ENCODE peak calls at places on chromosomes 7 and 10, in nine cellular contexts. S is lower lobe of right lung, H is cardiac muscle cell, J is body of pancreas, D is ascending aorta, T is RWPE2, R is spleen, N is astrocyte, U is GM23338. B is an unnamed sample. For H3K4me1, the result is how much of the 10 kb centered on the place peaks cover.

GRCh38 chr7:128838981-128839731 is 8.9 kb downstream of the FLNC start:
- DNase-seq in N (no peak), H (no peak), J (peak), U (no peak), D (no peak), R (no peak), S (no peak), T (no peak), B (no peak)

GRCh38 chr7:97013025-97013424 is 7.7 kb downstream of the DLX6 start:
- DNase-seq in H (no peak), N (no peak), D (no peak), T (no peak), J (no peak), S (no peak), U (peak), R (no peak), B (no peak)

GRCh38 chr10:31055573-31056251 is 24.0 kb upstream of the ZNF438 start:
- DNase-seq in D (no peak), H (no peak), S (no peak), R (no peak), J (no peak), N (no peak), T (no peak), U (no peak), B (peak)

GRCh38 chr10:130022501-130023299 is 58.6 kb upstream of the EBF3 start:
- DNase-seq in T (no peak), R (peak), N (peak), J (no peak), H (peak), D (no peak), U (no peak), S (no peak), B (no peak)

GRCh38 chr7:155378580-155378934 is 79.4 kb upstream of the EN2 start:
- DNase-seq in D (no peak), T (no peak), H (no peak), N (no peak), R (no peak), J (no peak), S (no peak), U (no peak), B (peak)

GRCh38 chr10:116827214-116827671 is 22.1 kb upstream of the ENO4 start:
- DNase-seq in R (no peak), D (no peak), U (peak), S (no peak), H (no peak), T (no peak), J (no peak), N (no peak), B (no peak)

GRCh38 chr7:47757946-47758371 is 176.0 kb upstream of the TNS3 start:
- DNase-seq in S (peak), N (peak), J (peak), D (peak), H (peak), U (no peak), R (no peak), T (no peak), B (no peak)

GRCh38 chr7:98216941-98217622 is 5.8 kb downstream of the BHLHA15 start:
- DNase-seq in D (no peak), T (no peak), H (no peak), U (no peak), N (no peak), R (peak), S (peak), J (peak), B (peak)

GRCh38 chr7:155532792-155533119 is 13.6 kb downstream of the CNPY1 start:
- DNase-seq in H (no peak), T (peak), D (peak), U (no peak), S (no peak), N (no peak), R (peak), J (no peak), B (no peak)

GRCh38 chr10:99203310-99203709 is 32.3 kb downstream of the HPSE2 start:
- DNase-seq in J (no peak), T (no peak), D (no peak), R (no peak), U (no peak), N (no peak), H (no peak), S (no peak), B (no peak)

GRCh38 chr10:12509016-12509793 is 159.9 kb downstream of the CAMK1D start:
- DNase-seq in N (no peak), T (no peak), D (peak), S (no peak), J (no peak), H (no peak), U (no peak), R (no peak), B (no peak)

GRCh38 chr7:55573526-55573925 is 1.2 kb upstream of the VOPP1 start:
- DNase-seq in U (no peak), D (no peak), H (peak), T (no peak), N (peak), J (no peak), R (no peak), S (no peak), B (no peak)

GRCh38 chr7:18402488-18403183 is 92.9 kb upstream of the HDAC9 start:
- DNase-seq in D (no peak), N (peak), T (no peak), U (no peak), H (peak), R (no peak), S (no peak), J (no peak), B (no peak)

GRCh38 chr10:115969591-115969990 is 303.4 kb downstream of the GFRA1 start:
- DNase-seq in H (no peak), D (no peak), S (no peak), N (no peak), T (no peak), J (no peak), U (no peak), R (no peak), B (no peak)

GRCh38 chr10:26384600-26384999 is 53.5 kb upstream of the APBB1IP start:
- DNase-seq in S (no peak), T (no peak), J (no peak), D (no peak), N (no peak), U (no peak), H (no peak), R (no peak), B (no peak)

GRCh38 chr10:72308320-72308987 is 34.7 kb downstream of the DDIT4 start:
- DNase-seq in S (no peak), T (no peak), D (no peak), J (peak), N (peak), U (no peak), R (peak), H (peak), B (no peak)

GRCh38 chr7:55438765-55439525 is 73.8 kb downstream of the LANCL2 start:
- DNase-seq in U (no peak), R (no peak), T (no peak), J (peak), D (no peak), N (peak), H (no peak), S (no peak), B (peak)

GRCh38 chr10:46527241-46527811 is 29.1 kb downstream of the GPRIN2 start:
- DNase-seq in S (peak), U (no peak), D (peak), H (no peak), R (peak), N (no peak), T (peak), J (no peak), B (peak)

GRCh38 chr10:104345941-104346340 is 7.7 kb upstream of the ITPRIP start:
- DNase-seq in J (no peak), N (no peak), R (no peak), T (no peak), U (no peak), S (no peak), H (no peak), D (no peak), B (no peak)

GRCh38 chr7:69845721-69846495 is 247.6 kb downstream of the AUTS2 start:
- DNase-seq in T (no peak), S (no peak), N (peak), H (no peak), U (no peak), D (no peak), J (no peak), R (no peak), B (no peak)

GRCh38 chr7:92034116-92034515 is 93.5 kb downstream of the AKAP9 start:
- DNase-seq in H (peak), T (no peak), J (no peak), R (no peak), N (no peak), S (no peak), D (no peak), U (no peak), B (no peak)

GRCh38 chr7:14340415-14341079 is 351.1 kb upstream of the ETV1 start:
- DNase-seq in R (no peak), U (peak), S (no peak), N (no peak), T (no peak), D (no peak), J (no peak), H (no peak), B (no peak)

GRCh38 chr10:47260505-47261111 is 39.4 kb upstream of the GDF10 start:
- DNase-seq in U (no peak), N (no peak), H (peak), S (no peak), R (peak), J (no peak), T (no peak), D (peak), B (no peak)

GRCh38 chr10:11145498-11145855 is 127.8 kb downstream of the CELF2 start:
- DNase-seq in R (peak), D (no peak), T (no peak), U (no peak), H (peak), S (peak), J (peak), N (no peak), B (peak)

GRCh38 chr7:50317697-50318640 is 13.5 kb downstream of the IKZF1 start:
- DNase-seq in J (no peak), R (peak), T (no peak), H (no peak), D (no peak), S (no peak), U (no peak), N (no peak), B (no peak)

GRCh38 chr10:69101451-69102095 is 13.7 kb downstream of the SRGN start:
- DNase-seq in T (no peak), J (no peak), U (no peak), R (no peak), N (peak), S (no peak), D (no peak), H (peak), B (peak)

GRCh38 chr7:43942997-43943701 is 16.9 kb downstream of the UBE2D4 start:
- DNase-seq in J (peak), R (no peak), U (peak), N (no peak), T (no peak), D (no peak), S (no peak), H (no peak), B (no peak)

GRCh38 chr7:88312061-88312663 is 5.5 kb upstream of the STEAP4 start:
- DNase-seq in U (no peak), J (peak), N (peak), S (no peak), H (peak), T (no peak), R (no peak), D (peak), B (no peak)

GRCh38 chr7:88315532-88315931 is 8.8 kb upstream of the STEAP4 start:
- DNase-seq in D (no peak), J (no peak), S (no peak), R (no peak), U (no peak), N (no peak), H (no peak), T (no peak), B (no peak)

GRCh38 chr7:88310950-88311674 is 4.4 kb upstream of the STEAP4 start:
- DNase-seq in U (no peak), J (no peak), R (no peak), N (no peak), T (no peak), D (no peak), S (no peak), H (no peak), B (no peak)

GRCh38 chr7:88311675-88312036 is 5.0 kb upstream of the STEAP4 start:
- DNase-seq in H (peak), S (no peak), R (no peak), N (peak), D (no peak), J (no peak), T (no peak), U (no peak), B (no peak)

GRCh38 chr7:88314092-88314491 is 7.4 kb upstream of the STEAP4 start:
- DNase-seq in D (no peak), U (no peak), T (no peak), N (no peak), R (no peak), H (no peak), J (no peak), S (no peak), B (no peak)
- H3K4me1 ChIP-seq in D (under half), U (under half), T (under half), N (under half), R (under half), H (under half), J (under half), S (under half), B (under half)

GRCh38 chr7:6556196-6556595 is 4.9 kb upstream of the GRID2IP start:
- DNase-seq in J (peak), H (no peak), N (no peak), S (no peak), D (no peak), U (peak), R (no peak), T (no peak), B (no peak)
- TF ChIP-seq CTCF in J (no peak), H (no peak), N (no peak), S (peak), D (no peak), U (peak), R (no peak), T (peak), B (no peak)

DNA sequence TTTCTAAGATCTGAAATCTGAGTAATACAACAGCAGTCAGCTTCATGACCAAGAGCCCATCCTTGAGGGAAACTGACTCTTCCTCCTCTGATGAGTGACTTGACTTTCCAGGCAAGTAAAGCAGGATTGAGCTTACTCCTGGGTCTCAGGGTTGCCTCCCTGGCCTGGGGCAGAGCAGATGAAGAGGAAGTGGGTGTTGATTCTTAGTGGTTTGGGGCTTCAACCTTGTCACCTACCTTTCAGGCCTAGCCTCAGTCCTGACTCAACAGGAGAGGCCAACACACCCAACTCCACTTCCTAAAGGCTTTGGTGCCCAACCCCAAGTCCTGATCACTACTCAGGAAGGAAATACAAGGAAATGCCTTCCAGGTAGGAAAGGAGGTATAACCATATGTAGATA is 54.1 kb downstream of the KCNMA1 start:
- DNase-seq in S (no peak), T (no peak), U (no peak), R (peak), N (no peak), D (no peak), H (no peak), J (no peak), B (no peak)
- H3K27ac ChIP-seq in S (no peak), T (peak), U (no peak), R (no peak), N (no peak), D (peak), H (no peak), J (no peak), B (no peak)

GRCh38 chr7:17300012-17300411 is 1.6 kb downstream of the AHR start:
- DNase-seq in D (no peak), U (no peak), S (no peak), N (no peak), H (no peak), J (no peak), T (no peak), R (no peak), B (no peak)
- H3K4me1 ChIP-seq in D (under half), U (under half), S (under half), N (under half), H (under half), J (under half), T (under half), R (half or more), B (under half)

DNA sequence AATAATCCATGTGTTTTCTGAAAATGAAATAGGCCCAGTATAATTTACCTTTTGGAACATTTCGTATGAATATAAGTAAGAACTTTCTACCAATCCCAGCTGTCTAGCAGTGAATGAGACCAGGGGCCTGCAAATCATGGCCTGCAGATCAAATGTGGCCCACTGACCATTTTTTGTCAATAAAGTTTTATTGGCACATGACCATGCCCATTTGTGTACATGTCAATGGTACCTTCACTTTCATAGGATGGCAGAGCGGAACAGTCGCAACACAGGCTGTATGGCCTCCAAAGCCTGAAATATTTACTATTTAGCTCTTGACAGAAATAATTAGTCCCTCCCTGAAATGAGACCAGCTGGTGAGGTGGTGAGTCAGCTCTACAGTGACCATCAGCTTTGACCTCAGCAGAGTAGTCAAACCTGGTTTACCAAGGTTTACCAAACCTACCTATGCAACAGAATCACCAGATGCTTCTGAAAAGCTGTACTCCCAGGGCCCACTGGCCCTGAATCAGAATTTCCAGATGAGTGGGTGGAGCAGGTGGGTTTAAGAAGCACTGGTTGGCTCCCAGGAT is 13.8 kb upstream of the C10orf90 start:
- DNase-seq in T (no peak), S (no peak), D (no peak), R (no peak), U (no peak), N (peak), H (no peak), J (no peak), B (no peak)
- TF ChIP-seq CTCF in T (no peak), S (no peak), D (no peak), R (no peak), U (no peak), N (no peak), H (no peak), J (no peak), B (no peak)

GRCh38 chr7:76071316-76072242 is 23.7 kb downstream of the MDH2 start:
- DNase-seq in T (no peak), J (no peak), D (no peak), N (no peak), S (no peak), U (no peak), H (peak), R (no peak), B (peak)
- H3K27ac ChIP-seq in T (no peak), J (no peak), D (no peak), N (no peak), S (peak), U (no peak), H (peak), R (no peak), B (no peak)

GRCh38 chr7:7105800-7106582 is 76.4 kb upstream of the C1GALT1 start:
- DNase-seq in S (no peak), T (no peak), R (no peak), D (no peak), H (no peak), J (no peak), U (no peak), N (no peak), B (no peak)

GRCh38 chr7:7102906-7103305 is 79.4 kb upstream of the C1GALT1 start:
- DNase-seq in S (no peak), H (peak), R (no peak), D (no peak), J (no peak), U (no peak), T (no peak), N (no peak), B (peak)

GRCh38 chr7:7104314-7104698 is 78.0 kb upstream of the C1GALT1 start:
- DNase-seq in H (peak), U (no peak), N (no peak), T (no peak), R (no peak), D (no peak), S (no peak), J (no peak), B (no peak)

GRCh38 chr7:7104971-7105370 is 77.4 kb upstream of the C1GALT1 start:
- DNase-seq in T (no peak), J (no peak), U (no peak), R (no peak), D (no peak), S (no peak), N (no peak), H (no peak), B (no peak)

DNA sequence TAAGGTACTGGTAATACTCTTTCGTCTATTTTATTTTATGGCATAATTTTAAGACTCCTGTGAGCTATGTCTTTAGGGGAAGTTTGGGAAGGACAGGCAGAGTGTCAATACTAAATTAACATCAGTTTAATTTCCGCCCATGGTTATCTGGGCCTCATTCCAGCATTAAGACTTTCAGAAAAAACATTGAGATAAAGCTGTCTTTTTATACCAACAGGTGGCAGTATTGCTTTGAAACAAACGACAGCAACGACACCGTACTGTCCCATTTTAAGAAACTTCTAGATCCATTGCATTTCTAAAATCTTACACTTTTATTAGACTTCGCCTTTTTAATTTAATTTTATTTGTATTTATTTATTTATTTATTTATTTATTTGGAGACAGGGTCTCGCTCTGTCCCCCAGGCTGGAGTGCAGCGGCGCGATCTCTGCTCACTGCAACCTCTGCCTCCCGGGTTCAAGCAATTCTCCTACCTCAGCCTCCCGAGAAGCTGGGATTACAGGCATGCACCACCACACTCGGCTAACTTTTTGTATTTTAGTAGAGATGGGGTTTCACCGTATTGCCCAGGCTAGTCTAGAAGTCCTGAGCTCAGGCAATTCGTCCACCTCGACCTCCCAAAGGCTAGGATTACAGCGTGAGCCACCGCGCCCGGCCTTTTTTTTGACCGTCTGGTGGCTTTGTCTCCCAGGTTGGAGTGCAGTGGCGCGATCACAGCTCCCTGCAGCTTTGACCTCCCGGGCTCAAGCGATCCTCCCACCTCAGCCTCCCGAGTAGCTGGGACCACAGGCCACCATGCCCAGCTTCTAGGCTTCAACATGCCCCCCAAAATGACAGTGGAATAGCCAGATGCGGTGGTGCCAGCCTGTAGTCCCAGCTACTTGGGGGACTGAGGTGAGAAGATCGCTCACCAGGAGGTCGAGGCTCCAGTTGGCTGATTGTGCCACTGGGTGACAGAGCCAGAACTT is 78.7 kb upstream of the C1GALT1 start:
- DNase-seq in D (no peak), H (peak), N (peak), T (no peak), R (peak), J (no peak), S (no peak), U (peak), B (no peak)
- H3K4me1 ChIP-seq in D (under half), H (under half), N (under half), T (under half), R (under half), J (under half), S (under half), U (under half), B (under half)

GRCh38 chr10:49115015-49115795 is at the start of gene VSTM4:
- DNase-seq in R (no peak), T (no peak), D (peak), U (peak), J (peak), S (no peak), N (peak), H (peak), B (peak)
- TF ChIP-seq CTCF in R (no peak), T (no peak), D (no peak), U (no peak), J (no peak), S (no peak), N (no peak), H (no peak), B (no peak)

DNA sequence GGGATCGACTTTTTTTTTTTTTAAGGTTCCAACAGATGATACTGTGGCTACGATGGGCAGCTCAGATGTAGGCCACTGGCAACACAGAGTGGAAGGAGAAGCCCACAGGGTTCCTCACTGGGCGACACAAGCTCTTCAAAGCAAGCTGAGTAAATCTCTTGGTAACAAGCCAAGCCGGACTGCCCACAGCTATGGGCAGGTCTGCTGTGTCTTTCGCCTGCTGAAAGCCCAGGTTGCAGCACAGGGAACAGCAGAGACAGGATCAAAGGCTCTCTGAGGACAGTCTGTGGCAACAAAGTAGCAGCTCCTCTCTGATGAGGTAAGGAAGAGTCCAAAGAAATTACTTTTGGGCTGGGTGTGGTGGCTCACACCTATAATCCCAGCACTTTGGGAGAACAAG is 83.6 kb downstream of the KCNMA1 start:
- DNase-seq in J (no peak), U (no peak), H (no peak), S (no peak), D (no peak), T (no peak), R (no peak), N (peak), B (no peak)
- H3K27ac ChIP-seq in J (no peak), U (no peak), H (no peak), S (peak), D (peak), T (no peak), R (peak), N (no peak), B (peak)